ENCODE peak calls at places on chromosomes 16 and 17, in seven cellular contexts. One of them, this sample, is unnamed.

GRCh38 chr17:20234266-20234665 is 225.1 kb downstream of the SPECC1 start:
- DNase-seq in HCT116: no peak
- DNase-seq in aorta: no peak
- DNase-seq in H1: no peak
- DNase-seq in Peyer's patch: no peak
- DNase-seq in heart right ventricle: no peak
- DNase-seq in endothelial cell of umbilical vein: no peak
- DNase-seq in this sample: no peak

GRCh38 chr16:5196204-5196603 is 98.6 kb upstream of the EEF2KMT start:
- DNase-seq in HCT116: no peak
- DNase-seq in endothelial cell of umbilical vein: no peak
- DNase-seq in H1: no peak
- DNase-seq in aorta: no peak
- DNase-seq in Peyer's patch: no peak
- DNase-seq in heart right ventricle: no peak
- DNase-seq in this sample: no peak

GRCh38 chr16:22302776-22303363 is 5.7 kb downstream of the POLR3E start:
- DNase-seq in Peyer's patch: no peak
- DNase-seq in HCT116: no peak
- DNase-seq in endothelial cell of umbilical vein: no peak
- DNase-seq in heart right ventricle: no peak
- DNase-seq in H1: no peak
- DNase-seq in aorta: no peak
- DNase-seq in this sample: no peak

GRCh38 chr17:75475144-75475835 is 18.9 kb downstream of the TMEM94 start:
- DNase-seq in Peyer's patch: no peak
- DNase-seq in endothelial cell of umbilical vein: no peak
- DNase-seq in heart right ventricle: no peak
- DNase-seq in HCT116: no peak
- DNase-seq in H1: no peak
- DNase-seq in aorta: no peak
- DNase-seq in this sample: no peak

GRCh38 chr16:85129846-85130706 is 17.8 kb upstream of the CIBAR2 start:
- DNase-seq in HCT116: no peak
- DNase-seq in endothelial cell of umbilical vein: no peak
- DNase-seq in aorta: no peak
- DNase-seq in H1: no peak
- DNase-seq in heart right ventricle: no peak
- DNase-seq in Peyer's patch: no peak
- DNase-seq in this sample: no peak

GRCh38 chr16:49000594-49000993 is 281.0 kb downstream of the CBLN1 start:
- DNase-seq in H1: peak; percentile 10
- DNase-seq in heart right ventricle: no peak
- DNase-seq in Peyer's patch: no peak
- DNase-seq in endothelial cell of umbilical vein: no peak
- DNase-seq in aorta: no peak
- DNase-seq in HCT116: peak; percentile 26
- DNase-seq in this sample: no peak

GRCh38 chr17:80449930-80450576 is 26.4 kb downstream of the NPTX1 start:
- DNase-seq in Peyer's patch: no peak
- DNase-seq in endothelial cell of umbilical vein: no peak
- DNase-seq in aorta: no peak
- DNase-seq in H1: no peak
- DNase-seq in HCT116: no peak
- DNase-seq in heart right ventricle: no peak
- DNase-seq in this sample: no peak

GRCh38 chr16:13999895-14000425 is 71.2 kb upstream of the MRTFB start:
- DNase-seq in H1: no peak
- DNase-seq in HCT116: no peak
- DNase-seq in heart right ventricle: peak; percentile 49
- DNase-seq in aorta: no peak
- DNase-seq in Peyer's patch: no peak
- DNase-seq in endothelial cell of umbilical vein: no peak
- DNase-seq in this sample: peak; percentile 42

GRCh38 chr17:13415877-13416416 is 185.8 kb downstream of the HS3ST3A1 start:
- DNase-seq in Peyer's patch: peak; percentile 67
- DNase-seq in endothelial cell of umbilical vein: no peak
- DNase-seq in HCT116: peak; percentile 13
- DNase-seq in heart right ventricle: peak; percentile 35
- DNase-seq in aorta: no peak
- DNase-seq in H1: no peak
- DNase-seq in this sample: peak; percentile 51

DNA sequence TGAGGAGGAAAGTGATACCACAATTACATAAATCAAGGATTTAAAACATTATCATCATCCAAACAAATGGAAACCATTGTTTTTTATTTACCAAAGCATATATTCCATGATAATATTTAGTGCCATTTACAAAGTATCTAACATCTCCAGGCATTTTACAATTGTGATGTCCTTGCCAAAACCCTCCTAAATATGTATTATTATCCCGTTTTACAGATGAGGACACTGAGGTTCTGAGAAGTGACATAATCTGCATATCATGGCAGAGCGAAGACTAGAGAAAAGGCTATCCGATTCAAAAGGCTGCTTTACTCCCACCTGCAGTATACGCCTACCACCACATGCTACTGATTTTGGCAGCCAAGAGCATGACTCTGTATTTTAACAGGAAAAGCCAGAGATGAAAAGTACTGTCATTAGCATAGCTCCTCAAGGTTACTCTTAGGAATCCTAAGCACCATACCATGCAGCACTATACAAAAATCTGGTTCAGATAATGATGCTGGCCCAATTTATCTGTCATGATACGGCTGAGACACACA is 301.4 kb downstream of the CA10 start:
- DNase-seq in Peyer's patch: no peak
- DNase-seq in HCT116: no peak
- DNase-seq in aorta: no peak
- DNase-seq in H1: no peak
- DNase-seq in endothelial cell of umbilical vein: no peak
- DNase-seq in heart right ventricle: no peak
- DNase-seq in this sample: no peak
- H3K4me3 ChIP-seq in Peyer's patch: no peak overlapping the region
- H3K4me3 ChIP-seq in HCT116: no peak overlapping the region
- H3K4me3 ChIP-seq in aorta: no peak overlapping the region
- H3K4me3 ChIP-seq in H1: no peak overlapping the region
- H3K4me3 ChIP-seq in endothelial cell of umbilical vein: no peak overlapping the region
- H3K4me3 ChIP-seq in heart right ventricle: no peak overlapping the region
- H3K4me3 ChIP-seq in this sample: no peak overlapping the region

GRCh38 chr16:58684001-58684353 is 593 bp downstream of the SLC38A7 start:
- DNase-seq in HCT116: no peak
- DNase-seq in endothelial cell of umbilical vein: peak; percentile 30
- DNase-seq in H1: no peak
- DNase-seq in heart right ventricle: no peak
- DNase-seq in Peyer's patch: no peak
- DNase-seq in aorta: no peak
- DNase-seq in this sample: peak; percentile 15

GRCh38 chr16:58679763-58680162 is 4.8 kb downstream of the SLC38A7 start:
- DNase-seq in Peyer's patch: no peak
- DNase-seq in HCT116: no peak
- DNase-seq in heart right ventricle: no peak
- DNase-seq in endothelial cell of umbilical vein: no peak
- DNase-seq in aorta: no peak
- DNase-seq in H1: no peak
- DNase-seq in this sample: no peak

GRCh38 chr16:58684354-58685083 is at the start of gene SLC38A7:
- DNase-seq in HCT116: peak; percentile 50
- DNase-seq in H1: peak; percentile 61
- DNase-seq in Peyer's patch: peak; percentile 94
- DNase-seq in heart right ventricle: peak; percentile 90
- DNase-seq in endothelial cell of umbilical vein: peak; percentile 86
- DNase-seq in aorta: peak; percentile 93
- DNase-seq in this sample: peak; percentile 89

GRCh38 chr16:58685084-58685449 is 497 bp upstream of the SLC38A7 start:
- DNase-seq in HCT116: no peak
- DNase-seq in heart right ventricle: no peak
- DNase-seq in endothelial cell of umbilical vein: no peak
- DNase-seq in aorta: no peak
- DNase-seq in Peyer's patch: no peak
- DNase-seq in H1: no peak
- DNase-seq in this sample: no peak
- H3K27ac ChIP-seq in HCT116: no peak overlapping the region
- H3K27ac ChIP-seq in heart right ventricle: peak overlapping the region; percentile 94
- H3K27ac ChIP-seq in endothelial cell of umbilical vein: no peak overlapping the region
- H3K27ac ChIP-seq in aorta: no peak overlapping the region
- H3K27ac ChIP-seq in Peyer's patch: no peak overlapping the region
- H3K27ac ChIP-seq in H1: no peak overlapping the region
- H3K27ac ChIP-seq in this sample: peak overlapping the region; percentile 94

DNA sequence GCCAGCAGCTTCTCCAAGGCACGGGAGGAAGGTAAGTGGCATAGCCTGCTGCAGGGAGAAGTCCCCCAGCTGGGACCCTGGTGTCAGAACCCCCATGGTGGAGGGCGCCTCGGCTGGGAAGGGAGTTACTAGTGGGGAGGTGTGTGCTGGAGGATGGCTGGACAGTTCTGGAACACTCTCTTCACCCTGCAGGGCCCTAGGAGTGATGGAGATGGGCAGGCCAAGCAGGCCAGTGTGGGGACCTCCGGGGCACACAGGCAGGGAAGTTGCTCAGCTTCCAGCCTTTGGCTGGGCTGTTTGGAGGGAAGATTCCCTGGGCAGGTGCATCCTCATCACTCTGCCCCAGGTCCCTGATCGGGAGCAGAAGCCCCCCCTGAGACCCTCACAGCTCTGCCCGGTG is 696 bp downstream of the C17orf99 start:
- DNase-seq in heart right ventricle: no peak
- DNase-seq in H1: no peak
- DNase-seq in HCT116: no peak
- DNase-seq in endothelial cell of umbilical vein: no peak
- DNase-seq in Peyer's patch: no peak
- DNase-seq in aorta: no peak
- DNase-seq in this sample: no peak
- H3K4me1 ChIP-seq in heart right ventricle: peaks cover 39% of the 10 kb centered on the region
- H3K4me1 ChIP-seq in H1: no peaks in the 10 kb centered on the region
- H3K4me1 ChIP-seq in HCT116: peaks cover 35% of the 10 kb centered on the region
- H3K4me1 ChIP-seq in endothelial cell of umbilical vein: peaks cover 15% of the 10 kb centered on the region
- H3K4me1 ChIP-seq in Peyer's patch: peaks cover 34% of the 10 kb centered on the region
- H3K4me1 ChIP-seq in aorta: no peaks in the 10 kb centered on the region
- H3K4me1 ChIP-seq in this sample: peaks cover 35% of the 10 kb centered on the region

GRCh38 chr16:12255919-12256665 is 279.6 kb downstream of the SNX29 start:
- DNase-seq in Peyer's patch: no peak
- DNase-seq in aorta: no peak
- DNase-seq in HCT116: no peak
- DNase-seq in heart right ventricle: no peak
- DNase-seq in endothelial cell of umbilical vein: no peak
- DNase-seq in H1: no peak
- DNase-seq in this sample: no peak
- H3K4me3 ChIP-seq in Peyer's patch: no peak overlapping the region
- H3K4me3 ChIP-seq in aorta: no peak overlapping the region
- H3K4me3 ChIP-seq in HCT116: no peak overlapping the region
- H3K4me3 ChIP-seq in heart right ventricle: no peak overlapping the region
- H3K4me3 ChIP-seq in endothelial cell of umbilical vein: no peak overlapping the region
- H3K4me3 ChIP-seq in H1: no peak overlapping the region
- H3K4me3 ChIP-seq in this sample: no peak overlapping the region

GRCh38 chr17:3974980-3975379 is 10.7 kb upstream of the ATP2A3 start:
- DNase-seq in endothelial cell of umbilical vein: no peak
- DNase-seq in H1: no peak
- DNase-seq in heart right ventricle: no peak
- DNase-seq in aorta: no peak
- DNase-seq in HCT116: no peak
- DNase-seq in Peyer's patch: no peak
- DNase-seq in this sample: no peak

GRCh38 chr17:3972931-3973330 is 8.7 kb upstream of the ATP2A3 start:
- DNase-seq in heart right ventricle: no peak
- DNase-seq in endothelial cell of umbilical vein: no peak
- DNase-seq in aorta: no peak
- DNase-seq in Peyer's patch: no peak
- DNase-seq in H1: no peak
- DNase-seq in HCT116: no peak
- DNase-seq in this sample: no peak

GRCh38 chr17:3972281-3972731 is 8.1 kb upstream of the ATP2A3 start:
- DNase-seq in aorta: peak; percentile 44
- DNase-seq in heart right ventricle: no peak
- DNase-seq in HCT116: no peak
- DNase-seq in Peyer's patch: peak; percentile 69
- DNase-seq in H1: no peak
- DNase-seq in endothelial cell of umbilical vein: no peak
- DNase-seq in this sample: no peak

GRCh38 chr17:3974138-3974687 is 10.0 kb upstream of the ATP2A3 start:
- DNase-seq in aorta: peak; percentile 46
- DNase-seq in H1: no peak
- DNase-seq in Peyer's patch: no peak
- DNase-seq in HCT116: no peak
- DNase-seq in heart right ventricle: no peak
- DNase-seq in endothelial cell of umbilical vein: peak; percentile 34
- DNase-seq in this sample: no peak

GRCh38 chr17:3973498-3974137 is 9.4 kb upstream of the ATP2A3 start:
- DNase-seq in HCT116: no peak
- DNase-seq in aorta: peak; percentile 17
- DNase-seq in endothelial cell of umbilical vein: no peak
- DNase-seq in Peyer's patch: no peak
- DNase-seq in H1: no peak
- DNase-seq in heart right ventricle: no peak
- DNase-seq in this sample: no peak
- H3K27ac ChIP-seq in HCT116: no peak overlapping the region
- H3K27ac ChIP-seq in aorta: no peak overlapping the region
- H3K27ac ChIP-seq in endothelial cell of umbilical vein: no peak overlapping the region
- H3K27ac ChIP-seq in Peyer's patch: no peak overlapping the region
- H3K27ac ChIP-seq in H1: no peak overlapping the region
- H3K27ac ChIP-seq in heart right ventricle: no peak overlapping the region
- H3K27ac ChIP-seq in this sample: no peak overlapping the region

DNA sequence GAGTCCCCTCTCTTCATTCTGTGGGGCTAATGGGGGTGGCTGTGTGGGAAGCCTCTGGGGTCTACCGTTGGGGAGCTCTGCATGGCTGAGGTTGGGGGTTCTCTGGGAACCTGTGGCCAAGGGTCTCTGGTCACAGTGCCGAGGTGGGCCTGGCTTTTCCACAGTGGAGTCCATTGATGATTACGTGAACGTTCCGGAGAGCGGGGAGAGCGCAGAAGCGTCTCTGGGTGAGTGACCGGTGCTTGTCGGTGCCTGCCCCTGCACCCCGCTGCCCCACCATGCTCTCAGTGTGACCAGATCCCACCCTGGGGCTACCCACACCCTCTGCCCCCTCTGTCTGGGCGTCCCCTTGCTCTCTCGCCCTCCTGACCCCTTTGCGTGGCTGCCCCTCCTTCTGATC is 4.5 kb downstream of the LAT start:
- DNase-seq in heart right ventricle: no peak
- DNase-seq in H1: no peak
- DNase-seq in HCT116: no peak
- DNase-seq in Peyer's patch: no peak
- DNase-seq in endothelial cell of umbilical vein: no peak
- DNase-seq in aorta: no peak
- DNase-seq in this sample: no peak
- H3K4me1 ChIP-seq in heart right ventricle: peaks cover 8% of the 10 kb centered on the region
- H3K4me1 ChIP-seq in H1: no peaks in the 10 kb centered on the region
- H3K4me1 ChIP-seq in HCT116: no peaks in the 10 kb centered on the region
- H3K4me1 ChIP-seq in Peyer's patch: peaks cover 3% of the 10 kb centered on the region
- H3K4me1 ChIP-seq in endothelial cell of umbilical vein: no peaks in the 10 kb centered on the region
- H3K4me1 ChIP-seq in aorta: no peaks in the 10 kb centered on the region
- H3K4me1 ChIP-seq in this sample: no peaks in the 10 kb centered on the region